ENCODE peak calls at places on chromosomes 2 and 18, in six cellular contexts. V is neural crest cell, T is pancreas, B is colonic mucosa, H is mesothelial cell of epicardium, U is cardiac fibroblast. G is an unnamed sample.

GRCh38 chr2:238107525-238108422 is 7.6 kb downstream of the ESPNL start:
- DNase-seq in H (no peak), B (peak), U (no peak), V (no peak), T (peak), G (no peak)

GRCh38 chr2:25405871-25406270 is 64.1 kb upstream of the DNMT3A start:
- DNase-seq in B (no peak), V (no peak), H (no peak), U (no peak), T (no peak), G (no peak)

GRCh38 chr2:43125090-43125998 is 101.1 kb downstream of the ZFP36L2 start:
- DNase-seq in B (no peak), V (no peak), T (no peak), U (no peak), H (no peak), G (no peak)

GRCh38 chr2:25078171-25079049 is 36.5 kb downstream of the EFR3B start:
- DNase-seq in V (no peak), B (no peak), H (no peak), T (no peak), U (peak), G (no peak)

GRCh38 chr2:218805627-218806026 is 23.7 kb downstream of the CYP27A1 start:
- DNase-seq in T (no peak), U (peak), B (no peak), H (no peak), V (no peak), G (no peak)

GRCh38 chr2:74576151-74576755 is 21.7 kb downstream of the DOK1 start:
- DNase-seq in V (no peak), H (no peak), B (no peak), U (no peak), T (no peak), G (no peak)

GRCh38 chr18:21914739-21915319 is 174.2 kb downstream of the MIB1 start:
- DNase-seq in V (peak), U (peak), T (peak), H (no peak), B (peak), G (no peak)

GRCh38 chr2:235603659-235604058 is 109.8 kb downstream of the AGAP1 start:
- DNase-seq in B (no peak), U (peak), T (no peak), V (no peak), H (no peak), G (no peak)

GRCh38 chr2:119028327-119029174 is 86.6 kb downstream of the MARCO start:
- DNase-seq in T (no peak), H (no peak), V (peak), B (peak), U (peak), G (no peak)

GRCh38 chr2:216696751-216697560 is 1.6 kb upstream of the IGFBP5 start:
- DNase-seq in T (no peak), B (no peak), U (peak), H (no peak), V (no peak), G (no peak)

GRCh38 chr2:51213826-51214225 is 181.9 kb upstream of the NRXN1 start:
- DNase-seq in V (no peak), B (no peak), U (no peak), T (no peak), H (no peak), G (no peak)

GRCh38 chr2:172107690-172108586 is 5.2 kb upstream of the DLX2 start:
- DNase-seq in U (no peak), V (no peak), T (no peak), B (no peak), H (no peak), G (no peak)

GRCh38 chr2:242075683-242076082 is 206.2 kb downstream of the RTP5 start:
- DNase-seq in U (peak), B (peak), H (no peak), V (no peak), T (no peak), G (no peak)

GRCh38 chr2:1823187-1824169 is 79.2 kb upstream of the PXDN start:
- DNase-seq in H (no peak), V (peak), U (no peak), B (no peak), T (no peak), G (no peak)

GRCh38 chr2:175001546-175001945 is 3.6 kb downstream of the CHN1 start:
- DNase-seq in T (no peak), H (no peak), U (no peak), V (no peak), B (no peak), G (no peak)

GRCh38 chr2:11398710-11399109 is 54.3 kb upstream of the ROCK2 start:
- DNase-seq in H (no peak), T (no peak), B (peak), U (no peak), V (no peak), G (no peak)

GRCh38 chr2:178912416-178913056 is 105.3 kb upstream of the TTN start:
- DNase-seq in T (no peak), H (no peak), V (no peak), U (no peak), B (no peak), G (no peak)

GRCh38 chr18:75201936-75202335 is 7.0 kb downstream of the PTGR3 start:
- DNase-seq in U (no peak), H (no peak), T (peak), B (no peak), V (no peak), G (no peak)

GRCh38 chr18:62341423-62341920 is 16.4 kb downstream of the TNFRSF11A start:
- DNase-seq in V (no peak), B (no peak), T (no peak), U (no peak), H (no peak), G (no peak)

GRCh38 chr2:82345910-82346309 is 2041.4 kb upstream of the LRRTM1 start:
- DNase-seq in B (no peak), H (no peak), T (no peak), U (no peak), V (no peak), G (no peak)

GRCh38 chr2:82342351-82342750 is 2037.8 kb upstream of the LRRTM1 start:
- DNase-seq in H (no peak), B (no peak), T (no peak), V (no peak), U (no peak), G (no peak)

GRCh38 chr2:82339805-82340204 is 2035.3 kb upstream of the LRRTM1 start:
- DNase-seq in B (no peak), V (no peak), U (no peak), H (no peak), T (no peak), G (no peak)

GRCh38 chr2:82340578-82341053 is 2036.1 kb upstream of the LRRTM1 start:
- DNase-seq in T (no peak), H (no peak), V (no peak), U (no peak), B (no peak), G (no peak)

DNA sequence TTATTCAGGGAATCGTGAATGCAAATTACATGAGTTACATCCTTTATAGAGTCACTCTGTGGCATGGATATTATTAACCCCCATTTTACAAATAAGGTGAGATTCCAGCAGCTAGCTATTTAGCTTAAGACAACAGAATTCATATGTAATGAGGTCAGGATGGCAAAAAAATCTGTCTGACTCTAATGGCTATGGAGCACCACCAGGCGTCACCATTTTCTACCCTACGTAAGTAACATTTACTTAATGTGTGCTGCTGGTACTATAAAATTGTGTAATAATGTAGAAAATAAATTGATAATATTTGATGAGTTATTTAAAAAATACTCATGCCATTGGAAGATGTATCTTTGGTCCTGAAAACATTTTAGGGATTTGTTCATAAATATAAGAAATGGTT is 2040.1 kb upstream of the LRRTM1 start:
- DNase-seq in H (no peak), T (no peak), V (no peak), B (no peak), U (peak), G (no peak)
- TF ChIP-seq CTCF in H (no peak), T (no peak), V (peak), B (no peak), U (no peak), G (no peak)

DNA sequence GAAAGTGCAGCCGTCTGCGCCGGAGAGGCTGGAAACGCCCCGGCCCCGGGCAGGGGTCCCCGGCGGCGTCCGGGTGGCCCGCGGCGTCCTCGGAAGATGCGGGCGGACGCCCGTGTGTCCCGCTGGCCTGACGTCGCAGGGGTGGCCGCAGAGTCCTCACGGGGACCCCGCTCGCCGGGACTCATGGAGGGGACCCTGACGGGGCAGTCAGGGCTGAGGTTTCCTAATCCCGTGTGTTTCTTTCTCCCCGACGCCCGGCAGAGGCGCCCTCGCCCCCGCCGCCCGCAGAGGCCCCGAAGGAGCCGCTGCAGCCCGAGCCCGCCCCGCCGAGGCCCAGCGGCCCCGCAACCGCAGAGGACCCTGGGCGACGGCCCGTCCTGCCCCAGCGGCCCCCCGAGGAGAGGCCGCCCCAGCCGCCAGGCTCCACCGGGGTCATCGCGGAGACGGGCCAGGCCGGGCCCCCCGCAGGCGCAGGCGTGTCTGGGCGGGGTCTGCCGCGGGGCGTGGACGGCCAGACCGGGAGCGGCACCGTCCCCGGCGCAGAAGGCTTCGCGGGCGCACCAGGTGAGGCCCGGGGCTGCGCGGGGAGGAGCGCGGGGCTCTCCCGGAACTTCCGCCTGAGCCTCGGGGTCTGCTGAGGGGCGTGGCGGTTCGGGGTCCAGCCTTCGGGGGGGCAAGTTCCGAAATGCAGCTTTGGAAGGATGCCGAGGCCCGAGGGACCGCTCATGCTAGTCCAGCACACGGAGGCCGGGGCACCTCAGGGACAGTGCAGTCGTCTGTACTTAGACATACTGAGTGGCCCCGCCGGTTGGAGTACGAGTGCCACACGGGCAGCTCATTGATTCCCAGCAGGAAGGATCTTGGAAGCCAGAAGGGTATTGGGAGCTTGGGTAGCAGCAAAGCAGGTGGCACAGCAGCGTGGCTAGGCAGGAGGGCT is 60.0 kb downstream of the EMILIN2 start:
- DNase-seq in T (no peak), V (peak), U (no peak), B (peak), H (no peak), G (peak)
- TF ChIP-seq CTCF in T (no peak), V (peak), U (peak), B (no peak), H (no peak), G (no peak)

DNA sequence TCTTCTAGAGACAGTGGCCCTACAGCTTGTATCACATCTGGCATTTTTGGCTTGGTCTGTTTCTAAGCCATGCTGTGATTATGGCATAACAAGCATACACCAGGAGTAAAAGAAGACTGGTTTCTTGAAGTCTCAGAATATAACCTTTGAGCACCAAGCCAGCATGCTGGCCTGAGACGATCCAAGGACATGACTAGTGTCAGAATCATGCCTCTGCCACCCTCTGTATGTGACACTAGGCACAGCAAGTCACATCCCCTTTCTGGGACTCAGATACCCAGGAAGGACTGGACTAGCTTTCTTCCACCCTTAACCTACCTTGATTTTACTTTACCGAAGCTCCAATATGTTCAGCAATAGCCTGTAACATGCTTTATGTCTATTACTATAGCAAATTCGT is 345.5 kb downstream of the SETBP1 start:
- DNase-seq in V (no peak), B (no peak), U (no peak), H (no peak), T (no peak), G (no peak)
- TF ChIP-seq CTCF in V (no peak), B (no peak), U (no peak), H (no peak), T (no peak), G (no peak)

GRCh38 chr2:212180684-212181083 is 357.9 kb downstream of the ERBB4 start:
- DNase-seq in B (no peak), T (no peak), V (no peak), U (no peak), H (no peak), G (no peak)

GRCh38 chr2:212181646-212182045 is 357.0 kb downstream of the ERBB4 start:
- DNase-seq in V (no peak), H (no peak), U (peak), B (no peak), T (no peak), G (no peak)

GRCh38 chr2:212173771-212174510 is 364.7 kb downstream of the ERBB4 start:
- DNase-seq in B (no peak), V (no peak), H (no peak), T (no peak), U (no peak), G (no peak)

GRCh38 chr2:212176151-212176550 is 362.5 kb downstream of the ERBB4 start:
- DNase-seq in U (no peak), B (no peak), T (no peak), H (no peak), V (no peak), G (no peak)

DNA sequence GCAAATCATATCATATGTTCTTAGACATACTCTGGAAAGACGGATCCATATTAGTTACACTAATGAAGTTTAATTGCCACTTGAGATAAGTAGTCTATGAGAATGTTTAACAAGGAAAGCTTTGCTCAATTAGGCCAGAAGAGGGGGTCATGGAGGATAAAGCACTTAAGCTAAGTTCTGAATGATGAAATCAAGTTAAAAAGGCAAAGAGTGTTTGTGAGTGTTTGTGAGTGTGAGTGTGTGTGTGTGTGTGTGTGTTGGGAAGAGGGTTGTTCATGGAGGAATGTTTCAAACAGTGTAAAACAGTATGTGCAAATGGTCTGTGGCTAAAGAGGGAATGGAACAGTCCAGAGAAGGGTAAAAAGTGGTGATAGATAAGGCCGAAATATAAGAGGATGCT is 360.9 kb downstream of the ERBB4 start:
- DNase-seq in U (peak), H (no peak), V (no peak), T (no peak), B (no peak), G (no peak)
- TF ChIP-seq CTCF in U (no peak), H (no peak), V (peak), T (no peak), B (no peak), G (no peak)

DNA sequence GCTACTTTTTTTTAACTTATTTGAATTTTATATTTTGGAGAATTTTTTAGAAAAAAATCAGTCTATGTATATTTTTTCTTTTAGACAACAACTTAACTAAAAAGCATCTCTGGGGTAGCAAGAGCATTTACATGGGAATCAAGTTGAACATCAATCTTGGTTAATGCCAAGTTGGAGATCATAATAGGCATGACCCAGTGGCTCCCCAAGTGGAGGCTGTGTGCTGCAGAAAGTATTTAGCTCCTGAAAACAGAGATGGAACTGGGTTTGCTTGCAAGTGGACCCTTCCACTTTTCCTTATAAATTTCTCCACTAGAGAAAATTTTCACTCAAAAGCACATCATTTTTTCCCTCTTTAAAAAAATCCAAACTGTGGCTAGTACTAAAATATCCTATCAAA is 23.9 kb upstream of the CAVIN2 start:
- DNase-seq in H (no peak), V (no peak), U (no peak), B (no peak), T (no peak), G (no peak)
- TF ChIP-seq CTCF in H (no peak), V (peak), U (peak), B (no peak), T (no peak), G (no peak)

GRCh38 chr18:12604445-12605007 is 53.4 kb downstream of the SPIRE1 start:
- DNase-seq in B (no peak), U (no peak), V (no peak), H (no peak), T (no peak), G (no peak)
- TF ChIP-seq CTCF in B (no peak), U (peak), V (peak), H (peak), T (no peak), G (no peak)

GRCh38 chr18:77711096-77711495 is 461.4 kb downstream of the GALR1 start:
- DNase-seq in V (no peak), U (no peak), B (no peak), T (no peak), H (no peak), G (no peak)
- TF ChIP-seq CTCF in V (peak), U (peak), B (no peak), T (no peak), H (no peak), G (no peak)

GRCh38 chr2:240955306-240956101 is 42.9 kb upstream of the SNED1 start:
- DNase-seq in U (no peak), T (peak), B (peak), H (no peak), V (no peak), G (peak)
- TF ChIP-seq CTCF in U (no peak), T (no peak), B (no peak), H (no peak), V (no peak), G (no peak)

GRCh38 chr2:47323009-47323821 is 79.7 kb upstream of the MSH2 start:
- DNase-seq in V (peak), B (peak), T (peak), U (peak), H (peak), G (peak)
- TF ChIP-seq CTCF in V (peak), B (peak), T (peak), U (peak), H (peak), G (peak)

G was measured in natural killer cell.